ENCODE peak calls at places on chromosomes 1 and 21, in four cellular contexts. Y, W, I and S are unnamed samples.

GRCh38 chr1:43573066-43573799 is 42.5 kb downstream of the PTPRF start:
- DNase-seq in Y (no peak), W (peak; percentile 36), I (no peak), S (peak; percentile 31)

GRCh38 chr1:46039571-46040052 is 92.8 kb downstream of the PIK3R3 start:
- DNase-seq in Y (peak; percentile 57), W (no peak), I (no peak), S (no peak)

GRCh38 chr1:19123837-19124236 is 86.2 kb downstream of the UBR4 start:
- DNase-seq in Y (no peak), W (no peak), I (no peak), S (peak; percentile 48)

GRCh38 chr1:219123041-219123440 is 50.6 kb upstream of the LYPLAL1 start:
- DNase-seq in Y (peak; percentile 44), W (no peak), I (no peak), S (no peak)

GRCh38 chr1:214316597-214316996 is 35.6 kb downstream of the SMYD2 start:
- DNase-seq in Y (no peak), W (peak; percentile 44), I (peak; percentile 88), S (peak; percentile 50)

GRCh38 chr1:206116191-206116872 is 856 bp downstream of the AVPR1B start:
- DNase-seq in Y (no peak), W (no peak), I (no peak), S (no peak)

GRCh38 chr1:200134116-200134515 is 106.6 kb downstream of the NR5A2 start:
- DNase-seq in Y (no peak), W (no peak), I (no peak), S (no peak)

GRCh38 chr1:71667224-71667623 is 586.4 kb upstream of the ZRANB2 start:
- DNase-seq in Y (peak; percentile 66), W (no peak), I (no peak), S (no peak)

GRCh38 chr1:159892944-159893343 is 7.0 kb downstream of the CFAP45 start:
- DNase-seq in Y (no peak), W (no peak), I (no peak), S (no peak)

GRCh38 chr1:71490432-71490831 is 409.6 kb upstream of the ZRANB2 start:
- DNase-seq in Y (peak; percentile 17), W (no peak), I (no peak), S (no peak)

GRCh38 chr1:100316622-100317021 is 35.7 kb upstream of the CDC14A start:
- DNase-seq in Y (no peak), W (no peak), I (no peak), S (no peak)

GRCh38 chr1:913491-914252 is 10.1 kb upstream of the SAMD11 start:
- DNase-seq in Y (no peak), W (no peak), I (no peak), S (no peak)

GRCh38 chr21:42861311-42862122 is 17.8 kb downstream of the WDR4 start:
- DNase-seq in Y (no peak), W (no peak), I (no peak), S (no peak)

GRCh38 chr21:42863504-42863870 is 15.9 kb downstream of the WDR4 start:
- DNase-seq in Y (no peak), W (no peak), I (no peak), S (no peak)

GRCh38 chr21:42862123-42862475 is 17.2 kb downstream of the WDR4 start:
- DNase-seq in Y (no peak), W (no peak), I (no peak), S (no peak)

GRCh38 chr21:42864286-42864685 is 15.1 kb downstream of the WDR4 start:
- DNase-seq in Y (no peak), W (no peak), I (no peak), S (no peak)

DNA sequence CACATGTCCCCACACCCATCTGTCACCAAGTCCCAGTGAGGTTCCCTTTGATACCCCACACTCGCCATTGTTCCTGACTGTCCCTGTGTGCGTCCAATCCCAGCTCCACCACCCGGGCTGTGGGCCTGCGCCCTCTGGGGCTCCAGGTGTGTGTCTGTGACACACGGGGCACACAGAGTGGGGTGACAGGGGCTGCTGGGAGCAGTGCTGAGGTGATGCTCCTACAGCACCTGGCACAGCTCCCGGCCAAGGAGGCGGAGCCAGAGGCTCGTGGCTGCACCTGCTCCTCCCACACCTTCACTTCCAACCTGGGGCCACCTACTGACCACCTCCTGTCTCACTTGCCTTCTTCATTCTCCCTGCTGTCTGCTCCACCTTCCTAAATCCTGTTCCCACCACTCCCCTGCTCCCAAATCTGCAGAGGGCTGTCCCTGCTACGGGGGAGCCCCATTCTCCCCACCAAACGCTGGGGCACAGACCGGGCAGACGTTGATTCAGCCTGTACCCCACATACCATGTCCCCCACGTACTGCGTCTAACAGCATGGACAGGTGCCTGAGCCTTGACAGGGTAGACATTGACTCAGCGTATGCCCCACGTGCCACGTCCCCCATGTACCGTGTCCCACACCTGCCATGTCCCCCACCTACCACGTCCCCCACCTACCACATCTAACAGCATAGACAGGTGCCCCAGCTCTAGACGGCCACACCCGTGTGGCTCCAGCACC is 16.4 kb downstream of the WDR4 start:
- DNase-seq in Y (no peak), W (no peak), I (no peak), S (no peak)
- H3K36me3 ChIP-seq in Y (peaks cover 27% of the 10 kb centered on the region), W (peaks cover 47% of the 10 kb centered on the region), I (peaks cover 49% of the 10 kb centered on the region), S (no peaks in the 10 kb centered on the region)

GRCh38 chr1:170695955-170696590 is 32.1 kb downstream of the PRRX1 start:
- DNase-seq in Y (no peak), W (no peak), I (no peak), S (no peak)
- H3K36me3 ChIP-seq in Y (no peaks in the 10 kb centered on the region), W (no peaks in the 10 kb centered on the region), I (no peaks in the 10 kb centered on the region), S (no peaks in the 10 kb centered on the region)

DNA sequence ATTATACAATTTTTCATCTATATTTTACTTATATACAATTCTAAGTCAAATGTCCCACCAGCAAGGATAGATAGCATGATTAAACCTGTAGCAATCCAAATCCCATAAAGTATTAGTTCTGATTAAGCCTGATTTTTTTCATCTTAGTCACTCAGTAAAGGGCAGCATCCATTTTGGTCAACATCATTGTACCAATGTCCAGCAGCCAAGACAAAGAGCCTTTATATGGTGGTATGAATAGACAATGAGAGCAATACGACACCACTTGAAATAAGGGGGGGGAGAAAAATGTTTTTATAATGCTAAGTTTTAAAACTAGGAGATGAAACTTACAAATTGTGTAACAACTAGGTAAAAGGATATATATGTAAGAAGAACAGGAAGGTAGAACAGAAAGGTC is 7.4 kb downstream of the ZNF644 start:
- DNase-seq in Y (no peak), W (no peak), I (no peak), S (no peak)
- H3K36me3 ChIP-seq in Y (no peaks in the 10 kb centered on the region), W (no peaks in the 10 kb centered on the region), I (peaks cover 11% of the 10 kb centered on the region), S (no peaks in the 10 kb centered on the region)

DNA sequence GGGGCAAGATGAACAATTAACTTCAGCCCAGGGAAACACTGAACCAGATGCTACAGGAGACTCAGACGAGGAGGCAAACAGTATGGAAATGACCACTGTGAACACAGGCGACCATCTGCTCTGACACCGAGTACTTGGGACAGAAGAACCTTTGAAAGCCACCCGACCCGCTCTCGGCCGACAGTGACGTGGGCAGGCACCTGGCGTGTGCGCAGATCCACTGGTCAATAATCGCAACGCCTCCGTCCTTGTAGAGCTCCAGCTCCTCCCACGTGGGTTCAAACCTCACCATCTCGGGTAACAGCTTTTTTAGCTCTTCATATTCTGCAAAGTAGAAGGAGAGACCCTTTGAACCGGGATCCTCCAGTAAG is 20.3 kb downstream of the POFUT2 start:
- DNase-seq in Y (no peak), W (no peak), I (no peak), S (no peak)
- H3K36me3 ChIP-seq in Y (peaks cover 29% of the 10 kb centered on the region), W (peaks cover 80% of the 10 kb centered on the region), I (peaks cover 45% of the 10 kb centered on the region), S (peaks cover 85% of the 10 kb centered on the region)

GRCh38 chr1:23330846-23331245 is 13.2 kb downstream of the HNRNPR start:
- DNase-seq in Y (peak; percentile 40), W (no peak), I (no peak), S (no peak)
- H3K36me3 ChIP-seq in Y (peaks cover 14% of the 10 kb centered on the region), W (peaks cover 92% of the 10 kb centered on the region), I (peaks cover 74% of the 10 kb centered on the region), S (peaks cover 100% of the 10 kb centered on the region)

GRCh38 chr1:212562771-212563170 is 45.8 kb upstream of the ATF3 start:
- DNase-seq in Y (no peak), W (no peak), I (no peak), S (no peak)
- H3K36me3 ChIP-seq in Y (no peaks in the 10 kb centered on the region), W (no peaks in the 10 kb centered on the region), I (no peaks in the 10 kb centered on the region), S (no peaks in the 10 kb centered on the region)

GRCh38 chr1:229631148-229631547 is 5.1 kb downstream of the URB2 start:
- DNase-seq in Y (no peak), W (no peak), I (no peak), S (no peak)

GRCh38 chr1:229627003-229627402 is 956 bp downstream of the URB2 start:
- DNase-seq in Y (no peak), W (no peak), I (no peak), S (no peak)

GRCh38 chr1:229631966-229632365 is 5.9 kb downstream of the URB2 start:
- DNase-seq in Y (no peak), W (no peak), I (no peak), S (no peak)

GRCh38 chr1:229625893-229626831 is at the start of the genes TAF5L and URB2:
- DNase-seq in Y (peak; percentile 88), W (peak; percentile 87), I (peak; percentile 64), S (peak; percentile 84)

GRCh38 chr1:229629251-229629650 is 3.2 kb downstream of the URB2 start:
- DNase-seq in Y (peak; percentile 59), W (no peak), I (no peak), S (no peak)
- H3K36me3 ChIP-seq in Y (no peaks in the 10 kb centered on the region), W (peaks cover 3% of the 10 kb centered on the region), I (peaks cover 3% of the 10 kb centered on the region), S (no peaks in the 10 kb centered on the region)

DNA sequence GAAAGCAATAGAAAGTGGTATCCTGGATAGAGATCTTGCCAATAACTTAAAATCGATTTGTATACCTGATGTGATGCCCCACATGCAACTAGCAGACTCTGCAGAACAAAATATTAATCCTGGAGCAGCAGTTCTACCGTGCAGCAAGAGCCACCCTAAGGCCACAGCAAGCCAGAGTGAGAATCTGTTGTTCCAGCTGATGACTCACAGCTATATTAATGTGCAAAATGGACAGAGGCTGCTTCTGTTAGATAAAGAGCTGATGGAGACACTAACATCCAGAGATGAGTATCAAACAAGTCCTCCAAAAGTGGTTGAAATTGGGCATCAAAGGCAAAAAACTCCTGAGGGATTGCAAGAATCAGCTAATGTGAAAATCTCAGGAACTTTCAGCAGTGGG is 127.8 kb downstream of the MACF1 start:
- DNase-seq in Y (peak; percentile 4), W (no peak), I (no peak), S (no peak)
- H3K36me3 ChIP-seq in Y (peaks cover 17% of the 10 kb centered on the region), W (peaks cover 85% of the 10 kb centered on the region), I (peaks cover 60% of the 10 kb centered on the region), S (peaks cover 92% of the 10 kb centered on the region)

GRCh38 chr1:246552110-246552509 is 14.0 kb downstream of the TFB2M start:
- DNase-seq in Y (no peak), W (no peak), I (no peak), S (no peak)

GRCh38 chr1:246554201-246554600 is 11.9 kb downstream of the TFB2M start:
- DNase-seq in Y (no peak), W (no peak), I (no peak), S (no peak)

GRCh38 chr1:246549665-246550064 is 16.4 kb downstream of the TFB2M start:
- DNase-seq in Y (no peak), W (no peak), I (no peak), S (no peak)

DNA sequence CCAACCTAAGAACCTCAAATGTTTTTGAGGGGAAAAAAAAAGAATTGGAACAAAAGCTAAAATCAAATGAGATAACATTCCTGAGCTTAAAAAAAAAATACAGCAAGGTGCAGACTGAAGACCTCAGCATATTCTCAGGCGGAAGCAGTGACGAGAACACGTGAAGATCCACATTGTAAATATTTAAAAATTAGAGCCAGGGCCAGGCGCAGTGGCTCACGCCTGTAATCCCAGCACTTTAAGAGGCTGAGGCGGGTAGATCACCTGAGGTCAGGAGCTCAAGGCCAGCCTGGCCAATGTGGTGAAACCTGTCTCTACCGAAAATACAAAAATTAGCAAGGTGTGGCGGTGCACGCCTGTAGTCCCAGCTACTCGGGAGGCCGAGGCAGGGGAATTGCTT is 15.7 kb downstream of the TFB2M start:
- DNase-seq in Y (no peak), W (no peak), I (no peak), S (no peak)
- H3K36me3 ChIP-seq in Y (peaks cover 6% of the 10 kb centered on the region), W (peaks cover 87% of the 10 kb centered on the region), I (peaks cover 21% of the 10 kb centered on the region), S (peaks cover 4% of the 10 kb centered on the region)